ENCODE peak calls at places on chromosomes 1 and 21, in six cellular contexts. Y, J, P, Z, D and S are unnamed samples. For H3K36me3, the result is how much of the 10 kb centered on the place peaks cover.

GRCh38 chr1:108200627-108201106 is 524 bp upstream of the SLC25A24 start:
- DNase-seq in Y (peak), J (peak), P (no peak), Z (no peak), D (peak), S (peak)

GRCh38 chr1:70438529-70438928 is 27.5 kb downstream of the CTH start:
- DNase-seq in Y (no peak), J (no peak), P (no peak), Z (no peak), D (no peak), S (no peak)

GRCh38 chr1:47438321-47439150 is 692 bp downstream of the FOXD2 start:
- DNase-seq in Y (peak), J (no peak), P (no peak), Z (no peak), D (no peak), S (peak)

GRCh38 chr1:244963231-244963826 is 99.0 kb upstream of the HNRNPU start:
- DNase-seq in Y (peak), J (no peak), P (no peak), Z (no peak), D (peak), S (no peak)

GRCh38 chr1:905071-905749 is 18.5 kb upstream of the SAMD11 start:
- DNase-seq in Y (no peak), J (peak), P (no peak), Z (peak), D (peak), S (no peak)

GRCh38 chr1:76068542-76068941 is 6.0 kb upstream of the ST6GALNAC3 start:
- DNase-seq in Y (no peak), J (no peak), P (no peak), Z (no peak), D (peak), S (no peak)

GRCh38 chr1:52904590-52905375 is 16.8 kb downstream of the ECHDC2 start:
- DNase-seq in Y (peak), J (no peak), P (no peak), Z (no peak), D (no peak), S (no peak)

GRCh38 chr21:33350676-33351075 is 25.9 kb downstream of the IFNAR1 start:
- DNase-seq in Y (no peak), J (no peak), P (no peak), Z (no peak), D (no peak), S (peak)

GRCh38 chr1:245026252-245026651 is 128.5 kb upstream of the KIF26B start:
- DNase-seq in Y (no peak), J (no peak), P (no peak), Z (no peak), D (no peak), S (no peak)

GRCh38 chr1:175152006-175152652 is 40.4 kb downstream of the KIAA0040 start:
- DNase-seq in Y (peak), J (peak), P (peak), Z (no peak), D (no peak), S (peak)

GRCh38 chr1:104953555-104953954 is 1203.9 kb downstream of the AMY1C start:
- DNase-seq in Y (no peak), J (no peak), P (no peak), Z (no peak), D (no peak), S (no peak)

GRCh38 chr1:82152356-82153281 is 351.9 kb downstream of the ADGRL2 start:
- DNase-seq in Y (no peak), J (no peak), P (no peak), Z (no peak), D (no peak), S (no peak)

GRCh38 chr1:60149254-60149653 is 75.7 kb upstream of the C1orf87 start:
- DNase-seq in Y (no peak), J (no peak), P (no peak), Z (peak), D (no peak), S (no peak)

GRCh38 chr1:199733125-199733524 is 294.4 kb upstream of the NR5A2 start:
- DNase-seq in Y (no peak), J (no peak), P (no peak), Z (no peak), D (peak), S (no peak)

GRCh38 chr1:198167436-198167934 is 10.7 kb downstream of the NEK7 start:
- DNase-seq in Y (peak), J (no peak), P (no peak), Z (no peak), D (peak), S (peak)

GRCh38 chr1:174337000-174337681 is 110.6 kb upstream of the GPR52 start:
- DNase-seq in Y (no peak), J (no peak), P (no peak), Z (no peak), D (no peak), S (no peak)

GRCh38 chr1:57013522-57013921 is 47.7 kb upstream of the C8B start:
- DNase-seq in Y (no peak), J (no peak), P (no peak), Z (no peak), D (no peak), S (no peak)

GRCh38 chr1:208027861-208028260 is 116.9 kb upstream of the CD34 start:
- DNase-seq in Y (no peak), J (no peak), P (no peak), Z (peak), D (no peak), S (no peak)

GRCh38 chr1:67586596-67586995 is 98.4 kb upstream of the GADD45A start:
- DNase-seq in Y (no peak), J (peak), P (no peak), Z (no peak), D (peak), S (no peak)

GRCh38 chr1:241485554-241485992 is 34.0 kb downstream of the FH start:
- DNase-seq in Y (peak), J (no peak), P (no peak), Z (no peak), D (no peak), S (no peak)

GRCh38 chr1:11335417-11336070 is 62.5 kb downstream of the UBIAD1 start:
- DNase-seq in Y (no peak), J (no peak), P (no peak), Z (no peak), D (no peak), S (no peak)

GRCh38 chr1:110601332-110601731 is 4.8 kb downstream of the KCNA2 start:
- DNase-seq in Y (no peak), J (no peak), P (no peak), Z (no peak), D (no peak), S (no peak)

GRCh38 chr21:42760361-42760970 is 107.0 kb downstream of the PDE9A start:
- DNase-seq in Y (no peak), J (no peak), P (no peak), Z (no peak), D (no peak), S (no peak)

GRCh38 chr1:236102611-236103010 is 37.7 kb upstream of the NID1 start:
- DNase-seq in Y (no peak), J (no peak), P (no peak), Z (no peak), D (no peak), S (no peak)

GRCh38 chr1:165137551-165138316 is 218.8 kb downstream of the LMX1A start:
- DNase-seq in Y (no peak), J (no peak), P (no peak), Z (no peak), D (no peak), S (no peak)

GRCh38 chr21:39220150-39220549 is 36.9 kb upstream of the PSMG1 start:
- DNase-seq in Y (no peak), J (no peak), P (no peak), Z (no peak), D (no peak), S (no peak)

GRCh38 chr21:39216290-39216689 is 33.0 kb upstream of the PSMG1 start:
- DNase-seq in Y (no peak), J (no peak), P (no peak), Z (no peak), D (no peak), S (no peak)

GRCh38 chr21:39218082-39218409 is 34.8 kb upstream of the PSMG1 start:
- DNase-seq in Y (no peak), J (no peak), P (no peak), Z (no peak), D (no peak), S (no peak)

GRCh38 chr21:39215078-39215477 is 31.8 kb upstream of the PSMG1 start:
- DNase-seq in Y (no peak), J (no peak), P (no peak), Z (no peak), D (no peak), S (no peak)

GRCh38 chr21:39217356-39218081 is 34.3 kb upstream of the PSMG1 start:
- DNase-seq in Y (no peak), J (no peak), P (no peak), Z (no peak), D (no peak), S (no peak)
- H3K36me3 ChIP-seq in Y (half or more), J (under half), P (half or more), Z (under half), D (under half), S (half or more)

GRCh38 chr1:231187556-231187955 is 25.7 kb downstream of the TRIM67 start:
- DNase-seq in Y (no peak), J (no peak), P (no peak), Z (no peak), D (no peak), S (no peak)
- H3K36me3 ChIP-seq in Y (under half), J (under half), P (under half), Z (under half), D (under half), S (under half)

GRCh38 chr1:150299716-150300115 is 6.1 kb downstream of the MRPS21 start:
- DNase-seq in Y (no peak), J (no peak), P (no peak), Z (no peak), D (no peak), S (no peak)

GRCh38 chr1:150302338-150302737 is 8.7 kb downstream of the MRPS21 start:
- DNase-seq in Y (no peak), J (peak), P (no peak), Z (no peak), D (no peak), S (no peak)

GRCh38 chr1:150302907-150303306 is 9.2 kb downstream of the MRPS21 start:
- DNase-seq in Y (no peak), J (no peak), P (no peak), Z (no peak), D (no peak), S (no peak)
- H3K36me3 ChIP-seq in Y (half or more), J (under half), P (half or more), Z (under half), D (under half), S (under half)

GRCh38 chr1:6097824-6098223 is 52.1 kb downstream of the KCNAB2 start:
- DNase-seq in Y (no peak), J (no peak), P (no peak), Z (peak), D (no peak), S (no peak)

GRCh38 chr1:6095511-6096242 is 50.0 kb downstream of the KCNAB2 start:
- DNase-seq in Y (no peak), J (no peak), P (no peak), Z (peak), D (no peak), S (no peak)

GRCh38 chr1:6094801-6095505 is 49.3 kb downstream of the KCNAB2 start:
- DNase-seq in Y (no peak), J (no peak), P (no peak), Z (peak), D (no peak), S (no peak)

GRCh38 chr1:6097117-6097595 is 51.5 kb downstream of the KCNAB2 start:
- DNase-seq in Y (no peak), J (no peak), P (no peak), Z (peak), D (no peak), S (no peak)

GRCh38 chr1:6096243-6097116 is 50.8 kb downstream of the KCNAB2 start:
- DNase-seq in Y (no peak), J (no peak), P (no peak), Z (peak), D (no peak), S (no peak)
- H3K36me3 ChIP-seq in Y (under half), J (under half), P (under half), Z (under half), D (under half), S (under half)

GRCh38 chr1:113095790-113096455 is 22.9 kb downstream of the LRIG2 start:
- DNase-seq in Y (no peak), J (no peak), P (no peak), Z (no peak), D (no peak), S (no peak)

GRCh38 chr1:113101588-113101987 is 28.6 kb downstream of the LRIG2 start:
- DNase-seq in Y (no peak), J (no peak), P (no peak), Z (no peak), D (peak), S (no peak)

GRCh38 chr1:113094506-113094905 is 21.5 kb downstream of the LRIG2 start:
- DNase-seq in Y (no peak), J (no peak), P (no peak), Z (no peak), D (peak), S (no peak)

GRCh38 chr1:113091988-113092602 is 19.1 kb downstream of the LRIG2 start:
- DNase-seq in Y (no peak), J (no peak), P (no peak), Z (no peak), D (no peak), S (no peak)

GRCh38 chr1:113096493-113096892 is 23.5 kb downstream of the LRIG2 start:
- DNase-seq in Y (no peak), J (no peak), P (no peak), Z (no peak), D (no peak), S (no peak)
- H3K36me3 ChIP-seq in Y (half or more), J (under half), P (half or more), Z (under half), D (under half), S (half or more)

GRCh38 chr1:204532832-204533231 is 16.6 kb downstream of the MDM4 start:
- DNase-seq in Y (peak), J (no peak), P (no peak), Z (no peak), D (no peak), S (no peak)
- H3K36me3 ChIP-seq in Y (half or more), J (under half), P (half or more), Z (under half), D (under half), S (half or more)

GRCh38 chr1:54850737-54851136 is 36.3 kb downstream of the DHCR24 start:
- DNase-seq in Y (no peak), J (peak), P (no peak), Z (no peak), D (peak), S (no peak)

GRCh38 chr1:54853096-54853792 is 33.8 kb downstream of the DHCR24 start:
- DNase-seq in Y (no peak), J (no peak), P (no peak), Z (no peak), D (no peak), S (no peak)

GRCh38 chr1:54850082-54850730 is 36.8 kb downstream of the DHCR24 start:
- DNase-seq in Y (no peak), J (no peak), P (no peak), Z (no peak), D (peak), S (no peak)

GRCh38 chr1:54851406-54851805 is 35.6 kb downstream of the DHCR24 start:
- DNase-seq in Y (no peak), J (no peak), P (no peak), Z (no peak), D (no peak), S (no peak)

DNA sequence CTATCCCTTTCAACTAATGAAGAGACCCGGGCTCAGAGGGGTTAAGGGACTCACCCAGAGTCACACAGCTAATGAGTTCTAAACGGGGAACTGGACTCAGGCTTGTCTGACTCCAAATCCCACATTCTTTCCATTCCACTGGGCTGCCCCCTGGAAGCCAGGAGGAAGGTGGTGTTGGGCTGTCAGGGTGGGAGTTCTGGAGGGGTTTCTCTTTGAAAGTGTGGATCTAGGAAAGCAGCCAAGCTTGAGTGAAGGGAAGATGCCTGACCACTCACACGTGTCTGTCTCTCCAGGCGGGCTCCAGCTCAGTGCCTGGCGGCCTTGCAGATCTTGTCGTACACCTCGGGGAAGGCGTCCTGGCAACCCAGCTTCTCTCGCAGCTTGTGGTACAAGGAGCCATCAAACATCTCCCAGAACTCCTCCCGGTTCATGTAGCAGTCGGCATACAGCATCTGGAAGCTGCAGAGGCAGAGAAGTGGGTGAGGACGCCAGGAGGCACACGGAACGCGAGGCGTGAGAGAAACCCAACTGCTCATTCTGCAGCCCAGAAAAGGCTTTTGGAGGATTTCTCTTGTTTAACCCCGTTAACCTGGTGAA is 35.0 kb downstream of the DHCR24 start:
- DNase-seq in Y (no peak), J (no peak), P (no peak), Z (no peak), D (no peak), S (no peak)
- H3K36me3 ChIP-seq in Y (half or more), J (under half), P (half or more), Z (under half), D (under half), S (under half)

DNA sequence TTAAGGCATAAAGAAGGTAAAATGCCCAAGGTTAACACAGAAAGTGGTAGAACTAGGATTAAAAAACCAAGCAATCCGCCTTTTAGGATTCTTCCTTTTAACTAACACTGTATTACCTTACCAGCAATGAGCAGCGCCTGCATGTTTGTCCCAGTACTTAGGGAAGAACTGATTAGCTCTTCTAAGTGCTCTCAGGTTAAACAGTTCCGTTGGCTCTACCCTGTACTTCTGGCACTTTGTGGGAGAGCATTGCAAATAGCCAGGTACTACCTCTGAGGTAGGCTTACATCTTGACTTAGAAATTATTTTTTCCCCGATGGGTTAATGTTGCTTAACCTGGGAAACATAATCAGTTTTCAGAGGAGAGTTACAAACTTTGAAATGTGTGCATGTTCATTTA is 21.5 kb downstream of the DHX9 start:
- DNase-seq in Y (no peak), J (no peak), P (no peak), Z (no peak), D (no peak), S (no peak)
- H3K36me3 ChIP-seq in Y (half or more), J (under half), P (half or more), Z (half or more), D (half or more), S (half or more)

GRCh38 chr1:184442260-184442659 is 55.4 kb downstream of the C1orf21 start:
- DNase-seq in Y (no peak), J (no peak), P (no peak), Z (no peak), D (no peak), S (no peak)

GRCh38 chr1:184447651-184448185 is 60.9 kb downstream of the C1orf21 start:
- DNase-seq in Y (no peak), J (no peak), P (no peak), Z (no peak), D (no peak), S (no peak)

GRCh38 chr1:184443624-184444023 is 56.8 kb downstream of the C1orf21 start:
- DNase-seq in Y (no peak), J (no peak), P (no peak), Z (no peak), D (no peak), S (no peak)

GRCh38 chr1:184449916-184450315 is 63.1 kb downstream of the C1orf21 start:
- DNase-seq in Y (no peak), J (no peak), P (no peak), Z (no peak), D (no peak), S (no peak)

GRCh38 chr1:184445997-184446396 is 59.2 kb downstream of the C1orf21 start:
- DNase-seq in Y (no peak), J (no peak), P (no peak), Z (no peak), D (no peak), S (no peak)
- H3K36me3 ChIP-seq in Y (under half), J (under half), P (under half), Z (under half), D (under half), S (under half)